ENCODE peak calls at places on chromosomes 11 and 22, in ten cellular contexts. B is neuronal stem cell; Z is skeletal muscle cell; G is DND-41; M is fibroblast of the aortic adventitia; X is naive thymus-derived CD4-positive, alpha-beta T cell; R is adipocyte; S is BJ; I is HFF-Myc; K is CD8-positive, alpha-beta memory T cell. T is an unnamed sample.

GRCh38 chr11:128180446-128181089 is 406.8 kb downstream of the ETS1 start:
- DNase-seq in Z (peak), M (peak), R (peak), K (no peak), G (peak), I (peak), S (peak), X (no peak), B (no peak), T (peak)

GRCh38 chr22:35677460-35678187 is 29.4 kb downstream of the APOL6 start:
- DNase-seq in K (no peak), I (no peak), M (no peak), B (no peak), G (no peak), R (no peak), X (no peak), S (no peak), Z (no peak), T (no peak)

GRCh38 chr11:75279273-75279672 is 38.7 kb downstream of the TPBGL start:
- DNase-seq in K (no peak), I (no peak), Z (no peak), G (no peak), B (no peak), R (peak), X (no peak), M (peak), S (no peak), T (no peak)

GRCh38 chr22:30565341-30565740 is 9.1 kb downstream of the GAL3ST1 start:
- DNase-seq in I (no peak), M (peak), R (no peak), G (no peak), X (no peak), K (no peak), S (no peak), B (no peak), Z (no peak), T (peak)

GRCh38 chr11:71381781-71382505 is 66.2 kb downstream of the DHCR7 start:
- DNase-seq in B (no peak), R (no peak), I (no peak), S (no peak), Z (no peak), G (no peak), K (no peak), X (no peak), M (no peak), T (no peak)

GRCh38 chr22:32080904-32081303 is 37.8 kb downstream of the SLC5A1 start:
- DNase-seq in X (peak), B (peak), R (peak), M (peak), Z (no peak), S (no peak), G (peak), I (peak), K (peak), T (peak)

GRCh38 chr11:126676536-126676935 is 321.1 kb downstream of the ST3GAL4 start:
- DNase-seq in B (no peak), I (peak), Z (no peak), X (no peak), K (no peak), M (no peak), G (no peak), S (no peak), R (no peak), T (peak)

GRCh38 chr11:78030429-78031325 is 7.6 kb upstream of the KCTD14 start:
- DNase-seq in B (no peak), S (no peak), M (peak), K (no peak), G (peak), Z (peak), R (peak), X (no peak), I (peak), T (peak)

GRCh38 chr11:95505927-95506426 is 275.0 kb upstream of the SESN3 start:
- DNase-seq in G (no peak), Z (no peak), R (peak), K (no peak), I (no peak), M (peak), X (no peak), B (no peak), S (no peak), T (peak)

GRCh38 chr11:113991718-113992458 is 17.0 kb downstream of the HTR3A start:
- DNase-seq in K (no peak), I (no peak), Z (no peak), B (no peak), R (no peak), M (no peak), X (no peak), S (no peak), G (no peak), T (no peak)

GRCh38 chr11:10314199-10315072 is 9.6 kb downstream of the ADM start:
- DNase-seq in R (peak), I (no peak), G (no peak), K (peak), X (peak), M (peak), B (no peak), Z (no peak), S (no peak), T (peak)

GRCh38 chr11:114049050-114049449 is 10.5 kb upstream of the ZBTB16 start:
- DNase-seq in S (no peak), R (no peak), Z (no peak), M (no peak), X (no peak), I (no peak), B (no peak), G (no peak), K (no peak), T (no peak)

GRCh38 chr11:92632510-92632909 is 336.9 kb upstream of the MTNR1B start:
- DNase-seq in M (no peak), X (no peak), R (no peak), G (no peak), B (no peak), Z (no peak), I (no peak), S (no peak), K (no peak), T (no peak)

GRCh38 chr11:34509336-34509902 is 4.2 kb downstream of the ELF5 start:
- DNase-seq in I (no peak), M (no peak), R (no peak), G (no peak), K (no peak), B (no peak), X (no peak), S (no peak), Z (no peak), T (no peak)

GRCh38 chr22:42685941-42686666 is 34.6 kb downstream of the A4GALT start:
- DNase-seq in B (no peak), R (peak), M (peak), S (no peak), G (peak), K (no peak), Z (no peak), I (no peak), X (no peak), T (no peak)

GRCh38 chr11:45625611-45626010 is 39.8 kb downstream of the CHST1 start:
- DNase-seq in X (no peak), B (no peak), K (no peak), M (no peak), S (no peak), G (no peak), R (no peak), I (no peak), Z (no peak), T (no peak)

GRCh38 chr11:17588166-17588565 is 41.1 kb downstream of the OTOG start:
- DNase-seq in Z (no peak), B (no peak), G (no peak), M (no peak), K (no peak), I (no peak), S (no peak), R (no peak), X (no peak), T (no peak)

GRCh38 chr11:134181707-134182106 is 42.1 kb downstream of the NCAPD3 start:
- DNase-seq in X (no peak), M (peak), I (no peak), K (no peak), Z (peak), B (no peak), S (peak), G (no peak), R (no peak), T (peak)

GRCh38 chr22:17269224-17269606 is 50.0 kb upstream of the ADA2 start:
- DNase-seq in G (no peak), R (no peak), I (no peak), B (no peak), S (no peak), K (no peak), X (no peak), Z (no peak), M (no peak), T (no peak)

GRCh38 chr11:9750551-9750950 is 86.7 kb downstream of the SWAP70 start:
- DNase-seq in R (no peak), Z (no peak), I (no peak), X (no peak), K (no peak), S (no peak), M (no peak), G (no peak), B (no peak), T (no peak)

GRCh38 chr11:64767344-64768299 is 7.8 kb upstream of the PYGM start:
- DNase-seq in B (peak), M (peak), K (peak), R (peak), S (no peak), G (peak), I (no peak), Z (no peak), X (peak), T (peak)

GRCh38 chr22:33481550-33481949 is 423.4 kb upstream of the SYN3 start:
- DNase-seq in M (no peak), S (no peak), Z (no peak), I (no peak), X (no peak), R (no peak), G (no peak), K (no peak), B (no peak), T (no peak)

GRCh38 chr11:13415201-13415600 is 47.8 kb downstream of the BTBD10 start:
- DNase-seq in Z (no peak), B (no peak), M (no peak), S (no peak), K (no peak), X (no peak), R (no peak), G (no peak), I (no peak), T (no peak)

GRCh38 chr22:19761500-19762314 is 1.1 kb downstream of the TBX1 start:
- DNase-seq in I (no peak), M (no peak), Z (no peak), B (no peak), S (no peak), R (no peak), K (no peak), G (no peak), X (no peak), T (peak)
- H3K4me3 ChIP-seq in I (peak), M (peak), Z (peak), B (no peak), S (no peak), R (peak), K (no peak), G (no peak), X (no peak), T (peak)

DNA sequence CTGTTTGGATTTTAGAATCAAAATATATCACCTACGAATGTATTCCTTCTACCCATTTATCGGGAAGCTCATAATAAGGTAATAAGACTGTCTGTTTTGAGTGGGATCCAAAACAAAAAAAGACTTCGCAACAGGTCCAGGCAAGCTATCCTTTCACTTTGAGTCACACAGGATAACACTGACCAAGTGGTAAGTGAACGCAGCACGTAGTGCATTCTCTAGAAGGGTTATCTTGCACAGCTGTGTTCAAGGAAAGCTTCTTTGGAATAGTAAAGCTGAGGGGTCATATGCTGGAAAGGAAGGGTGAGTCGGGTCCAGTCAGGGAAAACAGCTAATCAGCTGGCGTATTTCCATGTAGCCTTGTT is 22.3 kb upstream of the NRGN start:
- DNase-seq in X (no peak), S (no peak), R (no peak), K (no peak), B (no peak), I (no peak), G (no peak), Z (no peak), M (peak), T (no peak)
- H3K4me3 ChIP-seq in X (peak), S (no peak), R (peak), K (peak), B (no peak), I (no peak), G (no peak), Z (peak), M (peak), T (no peak)

GRCh38 chr11:30585892-30586250 is 282 bp downstream of the MPPED2 start:
- DNase-seq in M (no peak), K (no peak), R (peak), Z (no peak), I (no peak), B (no peak), G (no peak), X (no peak), S (no peak), T (no peak)
- H3K4me3 ChIP-seq in M (peak), K (no peak), R (peak), Z (peak), I (no peak), B (peak), G (no peak), X (no peak), S (no peak), T (peak)

GRCh38 chr11:1749020-1749758 is 1.2 kb downstream of the IFITM10 start:
- DNase-seq in Z (no peak), K (no peak), B (no peak), I (no peak), G (no peak), M (no peak), S (no peak), X (no peak), R (peak), T (no peak)
- H3K4me3 ChIP-seq in Z (peak), K (no peak), B (peak), I (no peak), G (no peak), M (peak), S (peak), X (no peak), R (peak), T (peak)

DNA sequence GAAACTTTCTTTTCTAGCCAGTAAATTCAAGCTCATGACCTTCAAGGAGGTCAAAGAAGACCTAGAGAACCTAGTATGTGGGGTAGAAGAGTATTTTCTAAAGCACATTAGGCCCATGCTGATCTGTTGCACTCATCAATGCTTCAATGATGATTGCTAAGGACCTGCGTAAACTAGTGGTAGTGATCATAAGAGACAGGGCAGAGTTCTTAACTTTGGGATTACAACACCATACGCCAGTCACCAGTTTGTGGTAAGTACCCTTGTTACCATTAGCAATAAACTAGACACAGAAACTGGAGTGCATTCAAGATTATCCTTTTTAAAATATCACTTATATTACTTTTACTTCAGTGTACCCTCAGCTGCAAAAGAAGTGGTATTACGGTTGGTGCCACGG is 490.3 kb downstream of the BUD13 start:
- DNase-seq in X (no peak), R (no peak), B (no peak), M (no peak), I (no peak), Z (no peak), S (no peak), K (no peak), G (no peak), T (no peak)
- H3K4me3 ChIP-seq in X (no peak), R (no peak), B (no peak), M (no peak), I (no peak), Z (no peak), S (no peak), K (no peak), G (no peak), T (no peak)

DNA sequence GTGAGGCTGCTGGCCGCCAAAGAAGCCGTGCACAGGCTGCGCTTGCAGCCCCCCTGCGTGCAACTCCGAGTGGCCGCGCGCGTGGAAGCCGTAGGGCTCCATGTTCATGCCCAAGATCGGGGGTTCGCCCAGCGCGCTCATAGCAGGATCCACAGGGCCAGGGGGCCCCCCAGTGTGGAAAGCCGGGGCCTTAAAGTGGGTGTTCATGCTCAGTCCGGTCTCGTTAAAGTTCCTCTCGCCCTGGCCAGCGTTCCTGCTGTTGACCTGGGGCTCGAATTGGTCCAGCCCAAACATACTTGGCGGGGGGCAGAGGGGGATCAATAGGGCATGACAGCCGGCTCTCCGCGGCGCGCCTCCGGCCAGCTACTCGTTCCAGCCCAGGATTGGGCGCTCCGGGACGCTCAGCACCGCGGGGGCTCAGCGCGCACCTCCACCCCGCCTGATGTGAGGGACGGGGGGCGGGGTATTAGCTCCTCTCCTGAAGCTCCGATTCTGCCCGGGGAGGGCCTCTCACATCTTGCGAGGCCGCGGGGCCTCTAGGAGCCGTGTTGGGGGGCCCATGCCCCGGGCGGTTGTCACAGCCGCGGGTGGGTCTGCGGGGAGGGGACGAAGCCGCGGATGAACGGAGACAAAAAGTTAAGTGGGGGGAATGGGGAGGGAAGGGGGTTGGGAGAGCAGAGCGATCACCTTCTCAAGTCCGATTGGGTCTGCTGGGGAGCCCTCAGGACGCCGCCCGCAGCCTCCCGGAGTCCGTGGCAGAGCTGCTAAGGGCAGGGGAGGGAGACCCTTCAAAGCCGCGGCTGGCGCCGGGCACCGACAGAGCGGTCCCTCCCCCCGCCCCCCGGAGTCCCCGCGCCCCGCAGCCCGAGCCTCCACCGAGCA is 1.1 kb downstream of the MN1 start:
- DNase-seq in Z (no peak), R (peak), X (no peak), M (peak), B (peak), S (no peak), I (no peak), K (no peak), G (no peak), T (no peak)
- H3K4me3 ChIP-seq in Z (peak), R (peak), X (peak), M (peak), B (peak), S (peak), I (peak), K (no peak), G (no peak), T (peak)

GRCh38 chr22:19723165-19723989 is at the start of gene GP1BB:
- DNase-seq in S (no peak), K (no peak), X (peak), R (no peak), G (no peak), M (no peak), B (no peak), Z (no peak), I (no peak), T (no peak)
- H3K4me3 ChIP-seq in S (no peak), K (peak), X (no peak), R (no peak), G (no peak), M (no peak), B (peak), Z (no peak), I (no peak), T (no peak)

GRCh38 chr11:61963282-61964057 is 4.0 kb downstream of the FTH1 start:
- DNase-seq in S (no peak), B (no peak), M (no peak), I (no peak), R (peak), X (no peak), Z (no peak), K (peak), G (no peak), T (peak)
- H3K4me3 ChIP-seq in S (no peak), B (no peak), M (peak), I (no peak), R (peak), X (no peak), Z (no peak), K (no peak), G (no peak), T (peak)